ENCODE peak calls at places on chromosomes 16 and 17, in four cellular contexts. P, R, C and U are unnamed samples.
A peak's percentile ranks its signal among the peaks of the same experiment; 100 is the strongest.

GRCh38 chr16:74625500-74626350 is 18.8 kb upstream of the GLG1 start:
- DNase-seq in P (no peak), R (no peak), C (no peak), U (no peak)

GRCh38 chr17:66727634-66728570 is 107.0 kb upstream of the CACNG5 start:
- DNase-seq in P (peak; percentile 57), R (peak; percentile 78), C (no peak), U (peak; percentile 47)

GRCh38 chr16:2483160-2483559 is 8.2 kb downstream of the TBC1D24 start:
- DNase-seq in P (no peak), R (no peak), C (no peak), U (no peak)

GRCh38 chr16:64830653-64831052 is 291.2 kb downstream of the CDH11 start:
- DNase-seq in P (no peak), R (no peak), C (no peak), U (no peak)

GRCh38 chr16:87963400-87963799 is 12.2 kb downstream of the BANP start:
- DNase-seq in P (no peak), R (no peak), C (no peak), U (no peak)

GRCh38 chr16:48047755-48048154 is 108.0 kb downstream of the ABCC12 start:
- DNase-seq in P (no peak), R (no peak), C (no peak), U (no peak)

GRCh38 chr17:71392715-71393567 is 727.9 kb upstream of the SOX9 start:
- DNase-seq in P (no peak), R (no peak), C (no peak), U (no peak)

GRCh38 chr17:9768381-9768934 is 22.9 kb downstream of the DHRS7C start:
- DNase-seq in P (peak; percentile 21), R (no peak), C (no peak), U (peak; percentile 14)

GRCh38 chr16:89923640-89924297 is 627 bp downstream of the TUBB3 start:
- DNase-seq in P (no peak), R (peak; percentile 81), C (no peak), U (peak; percentile 56)

GRCh38 chr17:38667099-38667786 is 7.5 kb downstream of the EPOP start:
- DNase-seq in P (peak; percentile 78), R (peak; percentile 78), C (no peak), U (peak; percentile 79)
- TF ChIP-seq SRF in P (no peak), R (no peak), C (no peak), U (no peak)

DNA sequence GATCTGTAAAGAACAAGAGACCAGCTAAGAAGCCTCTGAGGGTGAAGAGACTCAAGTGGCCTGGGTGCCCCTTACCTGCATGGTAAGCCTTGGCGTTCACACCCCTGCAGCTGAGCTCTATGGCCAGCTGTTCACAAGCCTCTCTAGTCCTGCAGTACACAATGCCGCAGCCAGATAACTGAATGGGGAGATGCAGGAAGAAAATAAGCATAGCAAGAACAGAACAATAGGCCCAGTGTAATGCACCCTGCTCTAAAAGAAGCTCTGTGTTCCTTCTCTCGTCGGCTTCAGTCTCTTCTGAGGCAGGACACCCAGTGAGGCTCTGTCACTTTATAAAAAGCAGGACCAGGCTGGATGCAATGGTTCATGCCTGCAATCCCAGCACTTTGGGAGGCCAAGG is 5.4 kb downstream of the RECQL5 start:
- DNase-seq in P (no peak), R (no peak), C (no peak), U (no peak)
- TF ChIP-seq SRF in P (no peak), R (no peak), C (no peak), U (no peak)

GRCh38 chr17:29571486-29571882 is 3.0 kb downstream of the TP53I13 start:
- DNase-seq in P (no peak), R (no peak), C (no peak), U (no peak)

GRCh38 chr17:29570521-29570920 is 2.0 kb downstream of the TP53I13 start:
- DNase-seq in P (no peak), R (peak; percentile 33), C (no peak), U (no peak)

GRCh38 chr17:29568331-29569244 is at the start of gene TP53I13:
- DNase-seq in P (peak; percentile 96), R (peak; percentile 87), C (no peak), U (peak; percentile 51)

GRCh38 chr17:29567362-29568330 is 809 bp upstream of the ABHD15 start:
- DNase-seq in P (peak; percentile 81), R (peak; percentile 84), C (no peak), U (peak; percentile 47)

DNA sequence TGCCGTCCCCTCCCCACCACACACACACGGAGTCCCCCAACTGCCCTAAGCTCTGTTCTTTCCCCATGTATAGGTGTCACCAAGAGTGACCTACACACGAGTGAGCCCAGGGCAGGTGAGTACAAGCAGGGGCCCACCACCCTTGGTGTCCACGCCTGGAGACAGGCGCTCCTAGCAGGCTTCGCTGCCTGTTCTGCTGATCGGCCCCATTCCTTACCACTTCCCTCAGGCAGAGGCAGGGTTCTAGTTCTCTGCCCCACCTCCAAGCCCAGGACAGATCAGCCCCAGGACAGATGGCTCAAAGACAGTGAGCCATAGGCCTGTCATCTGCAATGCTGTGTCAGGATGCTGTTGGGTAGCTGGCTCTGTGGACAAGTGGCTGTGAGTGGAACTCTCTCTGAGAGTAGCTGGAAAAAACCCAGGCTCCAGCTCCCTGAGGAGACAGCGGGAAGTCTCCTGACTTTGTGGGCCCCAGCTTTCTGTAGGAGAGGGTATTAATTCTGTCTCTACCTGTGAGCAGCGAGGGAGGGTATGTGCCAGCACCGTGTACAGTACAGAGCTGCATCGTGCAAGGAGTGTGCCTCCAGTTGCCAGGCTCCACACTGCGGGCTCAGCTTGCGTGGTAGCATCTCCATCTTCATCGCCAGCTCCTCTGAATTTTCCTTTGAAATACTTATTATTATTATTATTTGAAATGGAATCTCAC is 897 bp downstream of the TP53I13 start:
- DNase-seq in P (no peak), R (no peak), C (no peak), U (no peak)
- TF ChIP-seq SRF in P (no peak), R (no peak), C (no peak), U (no peak)

GRCh38 chr16:28210979-28211505 is 723 bp downstream of the XPO6 start:
- DNase-seq in P (peak; percentile 73), R (peak; percentile 54), C (no peak), U (peak; percentile 35)

GRCh38 chr16:28210264-28210663 is 1.5 kb downstream of the XPO6 start:
- DNase-seq in P (no peak), R (no peak), C (no peak), U (no peak)

GRCh38 chr16:28212532-28212873 is 738 bp upstream of the XPO6 start:
- DNase-seq in P (no peak), R (no peak), C (no peak), U (no peak)

GRCh38 chr16:28213396-28213795 is 1.6 kb upstream of the XPO6 start:
- DNase-seq in P (no peak), R (no peak), C (no peak), U (no peak)

DNA sequence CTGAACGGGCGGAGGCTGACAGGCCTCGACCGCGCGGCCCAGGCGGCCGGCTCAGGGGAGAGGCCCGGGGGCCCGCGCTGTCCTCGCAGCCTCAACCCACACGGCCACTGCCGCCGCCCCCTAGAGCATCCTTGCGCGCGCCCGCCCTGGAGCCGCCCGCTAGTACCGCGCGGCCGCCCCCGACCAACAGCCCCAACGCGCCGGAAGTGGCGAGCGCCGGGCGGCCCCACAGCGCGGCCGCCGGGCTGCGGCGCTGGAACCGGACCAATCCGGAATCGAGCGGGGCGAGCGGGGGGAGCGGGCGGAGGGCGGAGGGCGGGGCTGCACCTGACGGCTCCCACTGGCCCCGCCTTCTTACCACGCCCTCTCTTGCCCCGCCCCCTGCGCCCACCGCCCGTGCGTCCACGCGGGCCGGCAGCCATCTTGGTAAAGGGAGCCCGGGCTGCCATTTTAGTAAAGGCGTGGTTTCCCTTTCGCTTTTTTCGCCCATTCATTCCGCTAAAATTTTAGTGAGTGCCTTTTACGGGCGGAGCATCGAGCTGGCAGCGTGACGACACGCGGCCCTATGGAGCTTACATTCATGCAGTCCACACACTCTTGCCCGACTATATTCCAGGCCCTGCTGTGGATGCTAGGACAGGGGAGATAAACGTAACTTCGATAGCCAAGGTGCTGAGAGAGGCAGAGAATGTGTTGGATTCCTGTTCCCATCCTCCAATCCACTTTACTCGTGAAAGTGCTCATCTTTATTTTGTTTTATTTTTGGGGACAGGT is at the start of gene XPO6:
- DNase-seq in P (peak; percentile 98), R (peak; percentile 99), C (no peak), U (peak; percentile 86)
- TF ChIP-seq SRF in P (no peak), R (no peak), C (no peak), U (no peak)

GRCh38 chr17:60390223-60390622 is 1.7 kb downstream of the USP32 start:
- DNase-seq in P (no peak), R (no peak), C (no peak), U (no peak)
- TF ChIP-seq SRF in P (no peak), R (no peak), C (no peak), U (no peak)

GRCh38 chr17:61658183-61658582 is 67.2 kb upstream of the NACA2 start:
- DNase-seq in P (no peak), R (no peak), C (no peak), U (no peak)

GRCh38 chr17:61659437-61659836 is 68.4 kb upstream of the NACA2 start:
- DNase-seq in P (no peak), R (no peak), C (no peak), U (no peak)

GRCh38 chr17:61657338-61657737 is 66.3 kb upstream of the NACA2 start:
- DNase-seq in P (no peak), R (no peak), C (no peak), U (no peak)

GRCh38 chr17:61660726-61661125 is 69.7 kb upstream of the NACA2 start:
- DNase-seq in P (no peak), R (no peak), C (no peak), U (no peak)

GRCh38 chr17:61656721-61657217 is 65.8 kb upstream of the NACA2 start:
- DNase-seq in P (no peak), R (no peak), C (no peak), U (no peak)
- TF ChIP-seq SRF in P (no peak), R (no peak), C (no peak), U (no peak)

GRCh38 chr17:82315703-82316358 is 1.6 kb downstream of the CD7 start:
- DNase-seq in P (no peak), R (no peak), C (no peak), U (no peak)
- TF ChIP-seq SRF in P (no peak), R (no peak), C (no peak), U (no peak)